ENCODE peak calls at places on chromosomes 1 and 21, in six cellular contexts. S is left lung, A is astrocyte of the cerebellum, Q is ovary, T is neural progenitor cell, O is Panc1. U is an unnamed sample.

GRCh38 chr1:3226191-3226590 is 157.2 kb downstream of the PRDM16 start:
- DNase-seq in T (no peak), S (no peak), Q (no peak), O (no peak), A (no peak), U (no peak)

GRCh38 chr1:201020647-201021332 is 2.7 kb downstream of the KIF21B start:
- DNase-seq in Q (no peak), T (peak; percentile 93), S (no peak), O (no peak), A (no peak), U (no peak)

GRCh38 chr1:74314438-74314837 is 79.3 kb downstream of the TNNI3K start:
- DNase-seq in O (no peak), T (no peak), A (no peak), S (no peak), Q (no peak), U (no peak)

GRCh38 chr1:45200435-45200834 is 6.0 kb downstream of the ZSWIM5 start:
- DNase-seq in S (no peak), Q (no peak), T (no peak), A (no peak), O (no peak), U (no peak)

GRCh38 chr1:24925082-24925779 is 4.8 kb downstream of the RUNX3 start:
- DNase-seq in T (no peak), S (no peak), Q (no peak), A (no peak), O (no peak), U (no peak)

GRCh38 chr1:87953732-87954344 is 625.2 kb downstream of the LMO4 start:
- DNase-seq in T (peak; percentile 69), S (no peak), O (peak; percentile 35), A (peak; percentile 57), Q (peak; percentile 67), U (no peak)

GRCh38 chr1:205248793-205249601 is 21.3 kb downstream of the TMCC2 start:
- DNase-seq in S (no peak), O (no peak), Q (peak; percentile 88), T (no peak), A (no peak), U (peak; percentile 96)

GRCh38 chr1:234658143-234658542 is 48.2 kb upstream of the IRF2BP2 start:
- DNase-seq in A (no peak), S (no peak), O (no peak), T (peak; percentile 46), Q (no peak), U (no peak)

GRCh38 chr21:33587792-33588484 is 546 bp downstream of the DONSON start:
- DNase-seq in T (peak; percentile 64), A (no peak), S (peak; percentile 80), O (no peak), Q (peak; percentile 48), U (no peak)

GRCh38 chr1:110134050-110134595 is 16.2 kb upstream of the SLC6A17 start:
- DNase-seq in A (no peak), S (no peak), Q (no peak), T (no peak), O (no peak), U (no peak)

GRCh38 chr1:206766251-206766856 is 4.2 kb upstream of the IL19 start:
- DNase-seq in A (peak; percentile 80), O (no peak), T (peak; percentile 7), Q (no peak), S (peak; percentile 91), U (no peak)

DNA sequence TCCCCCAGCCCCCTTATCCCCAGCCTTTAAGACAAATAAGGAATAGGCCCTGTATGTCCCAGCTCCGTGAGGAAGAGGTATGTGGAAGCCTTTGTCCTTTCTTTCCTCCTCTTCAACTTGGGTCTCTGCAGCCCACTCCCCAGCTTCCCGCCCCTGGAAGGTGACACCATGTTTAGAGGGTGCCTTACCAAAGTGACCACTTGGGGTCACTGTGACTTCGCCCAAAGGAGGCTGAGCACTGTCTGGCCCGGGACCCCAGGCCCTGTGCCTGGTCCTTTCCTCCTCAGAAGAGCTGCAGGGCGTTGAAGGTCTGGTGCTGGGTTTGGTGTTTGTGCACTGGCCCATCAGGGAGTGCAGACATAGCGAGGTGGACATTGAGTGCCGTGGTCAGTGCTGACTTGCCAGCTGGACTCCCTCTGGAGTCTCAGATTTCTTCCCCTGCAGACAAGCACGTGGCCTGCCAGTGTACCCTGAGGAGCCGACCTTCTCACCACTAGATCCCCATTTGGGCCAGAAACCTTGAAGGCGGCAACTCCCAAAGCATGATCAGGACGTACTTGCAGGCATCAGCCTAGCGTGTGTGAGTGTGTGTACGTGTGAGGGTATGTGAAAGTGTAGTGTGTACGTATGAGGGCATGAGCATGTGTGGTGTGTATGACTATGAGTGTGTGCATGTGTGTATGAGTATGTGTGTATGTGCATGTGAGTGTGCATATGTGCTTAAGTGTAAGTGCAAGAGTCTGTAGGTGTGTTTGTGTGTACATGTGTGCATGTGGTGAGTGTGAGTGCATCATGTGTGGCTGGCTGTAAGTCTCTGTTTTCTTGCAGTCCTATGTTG is 181.4 kb upstream of the KIAA0040 start:
- DNase-seq in T (peak; percentile 83), O (no peak), A (no peak), S (no peak), Q (no peak), U (no peak)
- TF ChIP-seq CTCF in T (peak; percentile 93), O (peak; percentile 80), A (peak; percentile 66), S (peak; percentile 46), Q (no peak), U (peak; percentile 85)

DNA sequence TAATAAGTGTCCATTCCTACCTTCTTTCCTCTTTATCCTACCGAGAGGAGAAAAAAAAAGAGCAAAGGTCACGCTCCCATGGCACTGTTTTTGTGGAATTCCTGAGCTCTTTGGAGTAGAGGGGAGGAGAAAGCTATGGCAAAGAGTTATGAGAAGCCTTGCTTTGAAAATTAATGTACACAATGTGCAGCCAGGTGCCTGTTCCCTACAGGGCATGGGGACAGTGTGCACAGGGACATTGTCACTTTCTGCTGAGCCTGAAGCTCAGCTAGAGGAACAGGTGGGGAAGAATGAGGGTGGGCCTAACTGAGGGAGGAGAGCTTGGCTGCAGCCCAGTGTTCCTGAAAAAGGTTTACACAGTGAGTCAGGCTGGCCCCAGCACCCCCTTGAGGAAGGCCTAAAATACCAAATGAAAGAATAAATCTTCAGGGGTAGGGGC is 66.1 kb downstream of the PLXNA2 start:
- DNase-seq in T (no peak), Q (no peak), S (no peak), A (no peak), O (no peak), U (no peak)
- TF ChIP-seq CTCF in T (no peak), Q (no peak), S (no peak), A (no peak), O (no peak), U (peak; percentile 37)

GRCh38 chr21:38095220-38095619 is 161.6 kb upstream of the KCNJ15 start:
- DNase-seq in Q (no peak), T (no peak), S (no peak), O (no peak), A (no peak), U (no peak)

GRCh38 chr21:38089763-38090046 is 167.1 kb upstream of the KCNJ15 start:
- DNase-seq in A (no peak), Q (no peak), S (no peak), T (no peak), O (no peak), U (no peak)

GRCh38 chr21:38088916-38089762 is 167.7 kb upstream of the KCNJ15 start:
- DNase-seq in O (no peak), A (no peak), Q (no peak), S (no peak), T (no peak), U (no peak)

GRCh38 chr21:38086580-38086979 is 170.2 kb upstream of the KCNJ15 start:
- DNase-seq in A (no peak), S (no peak), T (no peak), Q (no peak), O (no peak), U (no peak)

DNA sequence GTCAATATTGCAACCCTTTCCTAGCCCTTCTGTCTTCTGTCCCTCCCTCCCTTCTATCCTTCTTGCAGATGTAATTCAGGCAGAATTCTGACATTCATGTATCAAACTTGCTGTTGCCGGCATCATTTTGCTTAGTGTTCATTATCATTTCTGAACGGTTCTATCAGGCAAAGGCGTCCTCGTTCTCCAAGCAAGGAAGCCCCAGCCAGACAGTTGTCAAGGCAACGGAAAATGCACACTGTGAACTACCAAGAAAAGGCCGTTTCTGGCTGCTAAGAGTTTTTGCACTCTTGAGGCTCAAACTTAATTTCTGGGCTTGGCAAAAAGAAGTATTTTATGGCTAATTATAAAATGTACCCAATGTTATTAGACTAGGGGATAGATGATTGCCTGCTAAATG is 164.8 kb upstream of the KCNJ15 start:
- DNase-seq in T (no peak), O (no peak), A (no peak), S (no peak), Q (no peak), U (no peak)
- TF ChIP-seq CTCF in T (no peak), O (no peak), A (no peak), S (no peak), Q (no peak), U (no peak)

GRCh38 chr1:107076846-107077245 is 20.4 kb downstream of the PRMT6 start:
- DNase-seq in S (no peak), A (peak; percentile 32), T (peak; percentile 10), Q (no peak), O (peak; percentile 74), U (no peak)

GRCh38 chr1:107081102-107081501 is 24.6 kb downstream of the PRMT6 start:
- DNase-seq in O (no peak), A (no peak), Q (no peak), T (no peak), S (no peak), U (no peak)
- TF ChIP-seq CTCF in O (no peak), A (no peak), Q (no peak), T (no peak), S (no peak), U (no peak)

DNA sequence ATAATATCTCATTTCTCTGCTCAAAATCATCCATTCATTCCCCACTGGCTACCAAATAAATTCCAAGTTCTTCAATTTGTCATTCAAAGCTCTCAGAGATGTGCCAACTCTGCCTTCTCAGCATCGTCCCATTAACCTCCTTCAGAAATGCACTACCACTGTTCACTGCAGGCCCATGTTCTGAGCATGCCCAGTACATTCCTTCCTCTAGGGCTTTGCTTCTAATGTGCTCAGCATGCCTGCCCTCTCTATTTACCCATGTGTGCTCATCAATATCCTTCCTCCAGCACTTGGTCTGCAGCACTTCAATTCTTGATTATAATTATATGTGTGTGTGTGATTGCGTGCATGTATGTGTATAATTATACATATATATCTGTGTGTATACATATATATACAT is 36.1 kb upstream of the RGS8 start:
- DNase-seq in S (no peak), O (no peak), Q (no peak), T (peak; percentile 37), A (no peak), U (no peak)
- TF ChIP-seq CTCF in S (no peak), O (no peak), Q (no peak), T (peak; percentile 40), A (no peak), U (peak; percentile 60)

U was measured in chondrocyte.